ENCODE peak calls at places on chromosomes 16 and 17, in nine cellular contexts. One of them, this sample, is unnamed.

GRCh38 chr16:30187971-30188561 is 4.7 kb downstream of the CORO1A start:
- DNase-seq in iris pigment epithelial cell: no peak
- DNase-seq in naive thymus-derived CD8-positive, alpha-beta T cell: no peak
- DNase-seq in progenitor cell of endocrine pancreas: no peak
- DNase-seq in T-helper 1 cell: no peak
- DNase-seq in ELR: no peak
- DNase-seq in naive B cell: no peak
- DNase-seq in stimulated activated CD4-positive, alpha-beta T cell treated with anti-CD3 and anti-CD28 coated beads, Interleukin-15, amount 100 ng/mL, for 48 hours: no peak
- DNase-seq in epithelial cell of esophagus: no peak
- DNase-seq in this sample: no peak

GRCh38 chr17:37255434-37255833 is 120.4 kb upstream of the C17orf78 start:
- DNase-seq in iris pigment epithelial cell: no peak
- DNase-seq in naive thymus-derived CD8-positive, alpha-beta T cell: no peak
- DNase-seq in progenitor cell of endocrine pancreas: no peak
- DNase-seq in T-helper 1 cell: no peak
- DNase-seq in ELR: no peak
- DNase-seq in naive B cell: no peak
- DNase-seq in stimulated activated CD4-positive, alpha-beta T cell treated with anti-CD3 and anti-CD28 coated beads, Interleukin-15, amount 100 ng/mL, for 48 hours: no peak
- DNase-seq in epithelial cell of esophagus: no peak
- DNase-seq in this sample: no peak

GRCh38 chr16:583815-584591 is 5.9 kb upstream of the RAB40C start:
- DNase-seq in iris pigment epithelial cell: no peak
- DNase-seq in naive thymus-derived CD8-positive, alpha-beta T cell: no peak
- DNase-seq in progenitor cell of endocrine pancreas: no peak
- DNase-seq in T-helper 1 cell: no peak
- DNase-seq in ELR: no peak
- DNase-seq in naive B cell: no peak
- DNase-seq in stimulated activated CD4-positive, alpha-beta T cell treated with anti-CD3 and anti-CD28 coated beads, Interleukin-15, amount 100 ng/mL, for 48 hours: no peak
- DNase-seq in epithelial cell of esophagus: no peak
- DNase-seq in this sample: no peak

GRCh38 chr16:88771294-88771772 is 13.7 kb downstream of the PIEZO1 start:
- DNase-seq in iris pigment epithelial cell: no peak
- DNase-seq in naive thymus-derived CD8-positive, alpha-beta T cell: no peak
- DNase-seq in progenitor cell of endocrine pancreas: no peak
- DNase-seq in T-helper 1 cell: no peak
- DNase-seq in ELR: no peak
- DNase-seq in naive B cell: no peak
- DNase-seq in stimulated activated CD4-positive, alpha-beta T cell treated with anti-CD3 and anti-CD28 coated beads, Interleukin-15, amount 100 ng/mL, for 48 hours: no peak
- DNase-seq in epithelial cell of esophagus: no peak
- DNase-seq in this sample: no peak

GRCh38 chr16:31452631-31453106 is 6.6 kb upstream of the ARMC5 start:
- DNase-seq in iris pigment epithelial cell: peak
- DNase-seq in naive thymus-derived CD8-positive, alpha-beta T cell: no peak
- DNase-seq in progenitor cell of endocrine pancreas: no peak
- DNase-seq in T-helper 1 cell: no peak
- DNase-seq in ELR: peak
- DNase-seq in naive B cell: no peak
- DNase-seq in stimulated activated CD4-positive, alpha-beta T cell treated with anti-CD3 and anti-CD28 coated beads, Interleukin-15, amount 100 ng/mL, for 48 hours: no peak
- DNase-seq in epithelial cell of esophagus: peak
- DNase-seq in this sample: no peak

GRCh38 chr17:52120465-52120864 is 38.0 kb downstream of the CA10 start:
- DNase-seq in iris pigment epithelial cell: no peak
- DNase-seq in naive thymus-derived CD8-positive, alpha-beta T cell: no peak
- DNase-seq in progenitor cell of endocrine pancreas: no peak
- DNase-seq in T-helper 1 cell: no peak
- DNase-seq in ELR: no peak
- DNase-seq in naive B cell: no peak
- DNase-seq in stimulated activated CD4-positive, alpha-beta T cell treated with anti-CD3 and anti-CD28 coated beads, Interleukin-15, amount 100 ng/mL, for 48 hours: no peak
- DNase-seq in epithelial cell of esophagus: no peak
- DNase-seq in this sample: no peak

GRCh38 chr17:6163632-6164319 is 93.6 kb downstream of the WSCD1 start:
- DNase-seq in iris pigment epithelial cell: no peak
- DNase-seq in naive thymus-derived CD8-positive, alpha-beta T cell: no peak
- DNase-seq in progenitor cell of endocrine pancreas: no peak
- DNase-seq in T-helper 1 cell: no peak
- DNase-seq in ELR: no peak
- DNase-seq in naive B cell: no peak
- DNase-seq in stimulated activated CD4-positive, alpha-beta T cell treated with anti-CD3 and anti-CD28 coated beads, Interleukin-15, amount 100 ng/mL, for 48 hours: no peak
- DNase-seq in epithelial cell of esophagus: peak
- DNase-seq in this sample: no peak

GRCh38 chr16:22687031-22687530 is 126.9 kb upstream of the HS3ST2 start:
- DNase-seq in iris pigment epithelial cell: no peak
- DNase-seq in naive thymus-derived CD8-positive, alpha-beta T cell: no peak
- DNase-seq in progenitor cell of endocrine pancreas: no peak
- DNase-seq in T-helper 1 cell: no peak
- DNase-seq in ELR: no peak
- DNase-seq in naive B cell: no peak
- DNase-seq in stimulated activated CD4-positive, alpha-beta T cell treated with anti-CD3 and anti-CD28 coated beads, Interleukin-15, amount 100 ng/mL, for 48 hours: no peak
- DNase-seq in epithelial cell of esophagus: no peak
- DNase-seq in this sample: no peak

GRCh38 chr17:62321451-62321850 is 58.9 kb upstream of the EFCAB3 start:
- DNase-seq in iris pigment epithelial cell: peak
- DNase-seq in naive thymus-derived CD8-positive, alpha-beta T cell: no peak
- DNase-seq in progenitor cell of endocrine pancreas: no peak
- DNase-seq in T-helper 1 cell: no peak
- DNase-seq in ELR: peak
- DNase-seq in naive B cell: no peak
- DNase-seq in stimulated activated CD4-positive, alpha-beta T cell treated with anti-CD3 and anti-CD28 coated beads, Interleukin-15, amount 100 ng/mL, for 48 hours: no peak
- DNase-seq in epithelial cell of esophagus: peak
- DNase-seq in this sample: no peak

GRCh38 chr17:76597156-76598003 is 11.7 kb upstream of the ST6GALNAC2 start:
- DNase-seq in iris pigment epithelial cell: no peak
- DNase-seq in naive thymus-derived CD8-positive, alpha-beta T cell: no peak
- DNase-seq in progenitor cell of endocrine pancreas: no peak
- DNase-seq in T-helper 1 cell: no peak
- DNase-seq in ELR: no peak
- DNase-seq in naive B cell: no peak
- DNase-seq in stimulated activated CD4-positive, alpha-beta T cell treated with anti-CD3 and anti-CD28 coated beads, Interleukin-15, amount 100 ng/mL, for 48 hours: no peak
- DNase-seq in epithelial cell of esophagus: peak
- DNase-seq in this sample: no peak

GRCh38 chr16:30805370-30806169 is 18.6 kb upstream of the ZNF629 start:
- DNase-seq in iris pigment epithelial cell: peak
- DNase-seq in naive thymus-derived CD8-positive, alpha-beta T cell: peak
- DNase-seq in progenitor cell of endocrine pancreas: peak
- DNase-seq in T-helper 1 cell: no peak
- DNase-seq in ELR: peak
- DNase-seq in naive B cell: peak
- DNase-seq in stimulated activated CD4-positive, alpha-beta T cell treated with anti-CD3 and anti-CD28 coated beads, Interleukin-15, amount 100 ng/mL, for 48 hours: peak
- DNase-seq in epithelial cell of esophagus: peak
- DNase-seq in this sample: peak

GRCh38 chr17:33169580-33170285 is 123.4 kb downstream of the ASIC2 start:
- DNase-seq in iris pigment epithelial cell: peak
- DNase-seq in naive thymus-derived CD8-positive, alpha-beta T cell: no peak
- DNase-seq in progenitor cell of endocrine pancreas: no peak
- DNase-seq in T-helper 1 cell: no peak
- DNase-seq in ELR: no peak
- DNase-seq in naive B cell: no peak
- DNase-seq in stimulated activated CD4-positive, alpha-beta T cell treated with anti-CD3 and anti-CD28 coated beads, Interleukin-15, amount 100 ng/mL, for 48 hours: no peak
- DNase-seq in epithelial cell of esophagus: peak
- DNase-seq in this sample: no peak

GRCh38 chr17:48328457-48328856 is 101.6 kb downstream of the SKAP1 start:
- DNase-seq in iris pigment epithelial cell: no peak
- DNase-seq in naive thymus-derived CD8-positive, alpha-beta T cell: no peak
- DNase-seq in progenitor cell of endocrine pancreas: no peak
- DNase-seq in T-helper 1 cell: no peak
- DNase-seq in ELR: no peak
- DNase-seq in naive B cell: no peak
- DNase-seq in stimulated activated CD4-positive, alpha-beta T cell treated with anti-CD3 and anti-CD28 coated beads, Interleukin-15, amount 100 ng/mL, for 48 hours: no peak
- DNase-seq in epithelial cell of esophagus: no peak
- DNase-seq in this sample: no peak

GRCh38 chr16:88379694-88380040 is 3.1 kb upstream of the ZNF469 start:
- DNase-seq in iris pigment epithelial cell: no peak
- DNase-seq in naive thymus-derived CD8-positive, alpha-beta T cell: no peak
- DNase-seq in progenitor cell of endocrine pancreas: no peak
- DNase-seq in T-helper 1 cell: no peak
- DNase-seq in ELR: no peak
- DNase-seq in naive B cell: no peak
- DNase-seq in stimulated activated CD4-positive, alpha-beta T cell treated with anti-CD3 and anti-CD28 coated beads, Interleukin-15, amount 100 ng/mL, for 48 hours: no peak
- DNase-seq in epithelial cell of esophagus: no peak
- DNase-seq in this sample: no peak

GRCh38 chr17:78875738-78876597 is 27.0 kb downstream of the CEP295NL start:
- DNase-seq in iris pigment epithelial cell: peak
- DNase-seq in naive thymus-derived CD8-positive, alpha-beta T cell: no peak
- DNase-seq in progenitor cell of endocrine pancreas: no peak
- DNase-seq in T-helper 1 cell: no peak
- DNase-seq in ELR: peak
- DNase-seq in naive B cell: no peak
- DNase-seq in stimulated activated CD4-positive, alpha-beta T cell treated with anti-CD3 and anti-CD28 coated beads, Interleukin-15, amount 100 ng/mL, for 48 hours: no peak
- DNase-seq in epithelial cell of esophagus: peak
- DNase-seq in this sample: no peak

GRCh38 chr17:77354721-77355455 is 214.1 kb downstream of the SEC14L1 start:
- DNase-seq in iris pigment epithelial cell: peak
- DNase-seq in naive thymus-derived CD8-positive, alpha-beta T cell: no peak
- DNase-seq in progenitor cell of endocrine pancreas: no peak
- DNase-seq in T-helper 1 cell: no peak
- DNase-seq in ELR: peak
- DNase-seq in naive B cell: no peak
- DNase-seq in stimulated activated CD4-positive, alpha-beta T cell treated with anti-CD3 and anti-CD28 coated beads, Interleukin-15, amount 100 ng/mL, for 48 hours: no peak
- DNase-seq in epithelial cell of esophagus: peak
- DNase-seq in this sample: no peak

GRCh38 chr16:70341600-70341999 is 5.1 kb upstream of the DDX19A start:
- DNase-seq in iris pigment epithelial cell: no peak
- DNase-seq in naive thymus-derived CD8-positive, alpha-beta T cell: no peak
- DNase-seq in progenitor cell of endocrine pancreas: no peak
- DNase-seq in T-helper 1 cell: no peak
- DNase-seq in ELR: no peak
- DNase-seq in naive B cell: no peak
- DNase-seq in stimulated activated CD4-positive, alpha-beta T cell treated with anti-CD3 and anti-CD28 coated beads, Interleukin-15, amount 100 ng/mL, for 48 hours: no peak
- DNase-seq in epithelial cell of esophagus: no peak
- DNase-seq in this sample: no peak

GRCh38 chr17:68579194-68579900 is 21.8 kb downstream of the FAM20A start:
- DNase-seq in iris pigment epithelial cell: no peak
- DNase-seq in naive thymus-derived CD8-positive, alpha-beta T cell: no peak
- DNase-seq in progenitor cell of endocrine pancreas: no peak
- DNase-seq in T-helper 1 cell: no peak
- DNase-seq in ELR: no peak
- DNase-seq in naive B cell: no peak
- DNase-seq in stimulated activated CD4-positive, alpha-beta T cell treated with anti-CD3 and anti-CD28 coated beads, Interleukin-15, amount 100 ng/mL, for 48 hours: no peak
- DNase-seq in epithelial cell of esophagus: no peak
- DNase-seq in this sample: no peak

GRCh38 chr17:49574283-49574892 is 1.3 kb upstream of the NXPH3 start:
- DNase-seq in iris pigment epithelial cell: no peak
- DNase-seq in naive thymus-derived CD8-positive, alpha-beta T cell: no peak
- DNase-seq in progenitor cell of endocrine pancreas: no peak
- DNase-seq in T-helper 1 cell: no peak
- DNase-seq in ELR: no peak
- DNase-seq in naive B cell: no peak
- DNase-seq in stimulated activated CD4-positive, alpha-beta T cell treated with anti-CD3 and anti-CD28 coated beads, Interleukin-15, amount 100 ng/mL, for 48 hours: no peak
- DNase-seq in epithelial cell of esophagus: no peak
- DNase-seq in this sample: no peak

GRCh38 chr16:58556678-58557077 is 41.4 kb downstream of the SETD6 start:
- DNase-seq in iris pigment epithelial cell: peak
- DNase-seq in naive thymus-derived CD8-positive, alpha-beta T cell: no peak
- DNase-seq in progenitor cell of endocrine pancreas: no peak
- DNase-seq in T-helper 1 cell: no peak
- DNase-seq in ELR: peak
- DNase-seq in naive B cell: no peak
- DNase-seq in stimulated activated CD4-positive, alpha-beta T cell treated with anti-CD3 and anti-CD28 coated beads, Interleukin-15, amount 100 ng/mL, for 48 hours: no peak
- DNase-seq in epithelial cell of esophagus: no peak
- DNase-seq in this sample: no peak

GRCh38 chr16:58082381-58082780 is 46.8 kb downstream of the CFAP20 start:
- DNase-seq in iris pigment epithelial cell: no peak
- DNase-seq in naive thymus-derived CD8-positive, alpha-beta T cell: no peak
- DNase-seq in progenitor cell of endocrine pancreas: no peak
- DNase-seq in T-helper 1 cell: no peak
- DNase-seq in ELR: no peak
- DNase-seq in naive B cell: no peak
- DNase-seq in stimulated activated CD4-positive, alpha-beta T cell treated with anti-CD3 and anti-CD28 coated beads, Interleukin-15, amount 100 ng/mL, for 48 hours: no peak
- DNase-seq in epithelial cell of esophagus: no peak
- DNase-seq in this sample: no peak

GRCh38 chr17:43755389-43755875 is 3.2 kb downstream of the SOST start:
- DNase-seq in iris pigment epithelial cell: peak
- DNase-seq in naive thymus-derived CD8-positive, alpha-beta T cell: no peak
- DNase-seq in progenitor cell of endocrine pancreas: peak
- DNase-seq in T-helper 1 cell: no peak
- DNase-seq in ELR: peak
- DNase-seq in naive B cell: no peak
- DNase-seq in stimulated activated CD4-positive, alpha-beta T cell treated with anti-CD3 and anti-CD28 coated beads, Interleukin-15, amount 100 ng/mL, for 48 hours: no peak
- DNase-seq in epithelial cell of esophagus: peak
- DNase-seq in this sample: no peak

GRCh38 chr17:63772801-63773271 is 561 bp downstream of the CCDC47 start:
- DNase-seq in iris pigment epithelial cell: peak
- DNase-seq in naive thymus-derived CD8-positive, alpha-beta T cell: peak
- DNase-seq in progenitor cell of endocrine pancreas: no peak
- DNase-seq in T-helper 1 cell: no peak
- DNase-seq in ELR: peak
- DNase-seq in naive B cell: no peak
- DNase-seq in stimulated activated CD4-positive, alpha-beta T cell treated with anti-CD3 and anti-CD28 coated beads, Interleukin-15, amount 100 ng/mL, for 48 hours: no peak
- DNase-seq in epithelial cell of esophagus: peak
- DNase-seq in this sample: no peak

GRCh38 chr16:20902426-20902825 is 1.9 kb downstream of the LYRM1 start:
- DNase-seq in iris pigment epithelial cell: no peak
- DNase-seq in naive thymus-derived CD8-positive, alpha-beta T cell: no peak
- DNase-seq in progenitor cell of endocrine pancreas: no peak
- DNase-seq in T-helper 1 cell: no peak
- DNase-seq in ELR: no peak
- DNase-seq in naive B cell: no peak
- DNase-seq in stimulated activated CD4-positive, alpha-beta T cell treated with anti-CD3 and anti-CD28 coated beads, Interleukin-15, amount 100 ng/mL, for 48 hours: no peak
- DNase-seq in epithelial cell of esophagus: no peak
- DNase-seq in this sample: no peak

GRCh38 chr17:40535924-40536717 is 29.2 kb downstream of the CCR7 start:
- DNase-seq in iris pigment epithelial cell: no peak
- DNase-seq in naive thymus-derived CD8-positive, alpha-beta T cell: no peak
- DNase-seq in progenitor cell of endocrine pancreas: no peak
- DNase-seq in T-helper 1 cell: no peak
- DNase-seq in ELR: no peak
- DNase-seq in naive B cell: no peak
- DNase-seq in stimulated activated CD4-positive, alpha-beta T cell treated with anti-CD3 and anti-CD28 coated beads, Interleukin-15, amount 100 ng/mL, for 48 hours: no peak
- DNase-seq in epithelial cell of esophagus: no peak
- DNase-seq in this sample: no peak

GRCh38 chr17:32943206-32943605 is 15.3 kb downstream of the TMEM98 start:
- DNase-seq in iris pigment epithelial cell: peak
- DNase-seq in naive thymus-derived CD8-positive, alpha-beta T cell: no peak
- DNase-seq in progenitor cell of endocrine pancreas: no peak
- DNase-seq in T-helper 1 cell: no peak
- DNase-seq in ELR: no peak
- DNase-seq in naive B cell: no peak
- DNase-seq in stimulated activated CD4-positive, alpha-beta T cell treated with anti-CD3 and anti-CD28 coated beads, Interleukin-15, amount 100 ng/mL, for 48 hours: no peak
- DNase-seq in epithelial cell of esophagus: no peak
- DNase-seq in this sample: no peak

GRCh38 chr17:35878361-35878760 is 1.8 kb downstream of the CCL5 start:
- DNase-seq in iris pigment epithelial cell: no peak
- DNase-seq in naive thymus-derived CD8-positive, alpha-beta T cell: no peak
- DNase-seq in progenitor cell of endocrine pancreas: no peak
- DNase-seq in T-helper 1 cell: no peak
- DNase-seq in ELR: no peak
- DNase-seq in naive B cell: no peak
- DNase-seq in stimulated activated CD4-positive, alpha-beta T cell treated with anti-CD3 and anti-CD28 coated beads, Interleukin-15, amount 100 ng/mL, for 48 hours: no peak
- DNase-seq in epithelial cell of esophagus: no peak
- DNase-seq in this sample: no peak

GRCh38 chr16:83633285-83633684 is 174.5 kb upstream of the HSBP1 start:
- DNase-seq in iris pigment epithelial cell: no peak
- DNase-seq in naive thymus-derived CD8-positive, alpha-beta T cell: no peak
- DNase-seq in progenitor cell of endocrine pancreas: no peak
- DNase-seq in T-helper 1 cell: no peak
- DNase-seq in ELR: no peak
- DNase-seq in naive B cell: no peak
- DNase-seq in stimulated activated CD4-positive, alpha-beta T cell treated with anti-CD3 and anti-CD28 coated beads, Interleukin-15, amount 100 ng/mL, for 48 hours: no peak
- DNase-seq in epithelial cell of esophagus: no peak
- DNase-seq in this sample: no peak

GRCh38 chr17:65749479-65749878 is 188.0 kb upstream of the AXIN2 start:
- DNase-seq in iris pigment epithelial cell: peak
- DNase-seq in naive thymus-derived CD8-positive, alpha-beta T cell: no peak
- DNase-seq in progenitor cell of endocrine pancreas: no peak
- DNase-seq in T-helper 1 cell: no peak
- DNase-seq in ELR: peak
- DNase-seq in naive B cell: no peak
- DNase-seq in stimulated activated CD4-positive, alpha-beta T cell treated with anti-CD3 and anti-CD28 coated beads, Interleukin-15, amount 100 ng/mL, for 48 hours: no peak
- DNase-seq in epithelial cell of esophagus: peak
- DNase-seq in this sample: no peak

This sample was measured in stimulated activated naive CD8-positive, alpha-beta T cell treated with anti-CD3 and anti-CD28 coated beads, Interleukin-15, amount 100 ng/mL, for 72 hours.